ENCODE peak calls at places on chromosome 13, in eight cellular contexts. A, R, C, J, P, Q, H and G are unnamed samples.

GRCh38 chr13:73602295-73602694 is 531.9 kb downstream of the KLF12 start:
- DNase-seq in A (peak), R (no peak), C (no peak), J (no peak), P (peak), Q (no peak), H (no peak), G (no peak)

GRCh38 chr13:26459276-26460131 is 98.0 kb upstream of the WASF3 start:
- DNase-seq in A (no peak), R (no peak), C (peak), J (no peak), P (no peak), Q (no peak), H (no peak), G (no peak)

GRCh38 chr13:102286326-102286725 is 115.5 kb downstream of the FGF14 start:
- DNase-seq in A (peak), R (no peak), C (no peak), J (no peak), P (peak), Q (no peak), H (no peak), G (no peak)

GRCh38 chr13:36475468-36475867 is 43.2 kb downstream of the CCNA1 start:
- DNase-seq in A (peak), R (no peak), C (no peak), J (no peak), P (peak), Q (no peak), H (no peak), G (no peak)

GRCh38 chr13:40595693-40596092 is 70.7 kb downstream of the FOXO1 start:
- DNase-seq in A (no peak), R (no peak), C (no peak), J (no peak), P (peak), Q (no peak), H (no peak), G (no peak)

GRCh38 chr13:91054902-91055301 is 292.6 kb upstream of the MIR17HG start:
- DNase-seq in A (no peak), R (no peak), C (no peak), J (no peak), P (no peak), Q (no peak), H (no peak), G (no peak)

GRCh38 chr13:42334329-42334706 is 62.4 kb downstream of the AKAP11 start:
- DNase-seq in A (no peak), R (no peak), C (no peak), J (no peak), P (no peak), Q (no peak), H (no peak), G (no peak)

GRCh38 chr13:38429916-38430315 is 80.3 kb downstream of the UFM1 start:
- DNase-seq in A (no peak), R (no peak), C (no peak), J (no peak), P (no peak), Q (no peak), H (no peak), G (no peak)

GRCh38 chr13:21347753-21348318 is 111.3 kb downstream of the ZDHHC20 start:
- DNase-seq in A (no peak), R (no peak), C (no peak), J (no peak), P (no peak), Q (no peak), H (no peak), G (no peak)

GRCh38 chr13:72208112-72208645 is 341.2 kb upstream of the DACH1 start:
- DNase-seq in A (no peak), R (no peak), C (no peak), J (no peak), P (peak), Q (no peak), H (no peak), G (no peak)

GRCh38 chr13:72062566-72062965 is 195.6 kb upstream of the DACH1 start:
- DNase-seq in A (no peak), R (no peak), C (no peak), J (peak), P (peak), Q (no peak), H (no peak), G (no peak)

GRCh38 chr13:75135325-75135825 is 346.6 kb downstream of the TBC1D4 start:
- DNase-seq in A (peak), R (no peak), C (no peak), J (no peak), P (peak), Q (no peak), H (no peak), G (no peak)

GRCh38 chr13:45847554-45848224 is 3.9 kb downstream of the SIAH3 start:
- DNase-seq in A (no peak), R (no peak), C (no peak), J (no peak), P (no peak), Q (no peak), H (no peak), G (peak)

GRCh38 chr13:86665842-86666241 is 866.6 kb upstream of the SLITRK6 start:
- DNase-seq in A (no peak), R (no peak), C (no peak), J (no peak), P (no peak), Q (no peak), H (no peak), G (no peak)

GRCh38 chr13:40401911-40402776 is 264.3 kb downstream of the FOXO1 start:
- DNase-seq in A (peak), R (no peak), C (peak), J (peak), P (peak), Q (peak), H (peak), G (peak)

GRCh38 chr13:105982219-105982618 is 553.2 kb downstream of the EFNB2 start:
- DNase-seq in A (no peak), R (no peak), C (no peak), J (no peak), P (no peak), Q (no peak), H (no peak), G (no peak)

GRCh38 chr13:31227870-31228269 is 28.1 kb downstream of the B3GLCT start:
- DNase-seq in A (no peak), R (no peak), C (no peak), J (no peak), P (no peak), Q (no peak), H (no peak), G (no peak)

GRCh38 chr13:27574661-27575060 is 45.7 kb downstream of the LNX2 start:
- DNase-seq in A (no peak), R (no peak), C (no peak), J (no peak), P (no peak), Q (no peak), H (no peak), G (no peak)

GRCh38 chr13:98792321-98792720 is 39.8 kb upstream of the SLC15A1 start:
- DNase-seq in A (no peak), R (no peak), C (no peak), J (no peak), P (no peak), Q (peak), H (no peak), G (no peak)

GRCh38 chr13:92806215-92806614 is 420.4 kb upstream of the GPC6 start:
- DNase-seq in A (no peak), R (no peak), C (no peak), J (no peak), P (no peak), Q (no peak), H (no peak), G (no peak)

GRCh38 chr13:40087021-40088002 is 431.9 kb downstream of the COG6 start:
- DNase-seq in A (no peak), R (no peak), C (no peak), J (no peak), P (peak), Q (no peak), H (no peak), G (no peak)

GRCh38 chr13:81018936-81019335 is 678.0 kb upstream of the SPRY2 start:
- DNase-seq in A (no peak), R (no peak), C (no peak), J (no peak), P (no peak), Q (no peak), H (no peak), G (no peak)

GRCh38 chr13:114101831-114102520 is 30.4 kb downstream of the RASA3 start:
- DNase-seq in A (no peak), R (no peak), C (peak), J (no peak), P (no peak), Q (no peak), H (peak), G (peak)

GRCh38 chr13:114101325-114101821 is 31.1 kb downstream of the RASA3 start:
- DNase-seq in A (no peak), R (no peak), C (peak), J (no peak), P (no peak), Q (peak), H (peak), G (peak)

GRCh38 chr13:114099918-114100445 is 32.4 kb downstream of the RASA3 start:
- DNase-seq in A (no peak), R (no peak), C (peak), J (no peak), P (no peak), Q (peak), H (peak), G (peak)

GRCh38 chr13:114099191-114099590 is 33.2 kb downstream of the RASA3 start:
- DNase-seq in A (no peak), R (no peak), C (peak), J (peak), P (peak), Q (peak), H (peak), G (peak)

DNA sequence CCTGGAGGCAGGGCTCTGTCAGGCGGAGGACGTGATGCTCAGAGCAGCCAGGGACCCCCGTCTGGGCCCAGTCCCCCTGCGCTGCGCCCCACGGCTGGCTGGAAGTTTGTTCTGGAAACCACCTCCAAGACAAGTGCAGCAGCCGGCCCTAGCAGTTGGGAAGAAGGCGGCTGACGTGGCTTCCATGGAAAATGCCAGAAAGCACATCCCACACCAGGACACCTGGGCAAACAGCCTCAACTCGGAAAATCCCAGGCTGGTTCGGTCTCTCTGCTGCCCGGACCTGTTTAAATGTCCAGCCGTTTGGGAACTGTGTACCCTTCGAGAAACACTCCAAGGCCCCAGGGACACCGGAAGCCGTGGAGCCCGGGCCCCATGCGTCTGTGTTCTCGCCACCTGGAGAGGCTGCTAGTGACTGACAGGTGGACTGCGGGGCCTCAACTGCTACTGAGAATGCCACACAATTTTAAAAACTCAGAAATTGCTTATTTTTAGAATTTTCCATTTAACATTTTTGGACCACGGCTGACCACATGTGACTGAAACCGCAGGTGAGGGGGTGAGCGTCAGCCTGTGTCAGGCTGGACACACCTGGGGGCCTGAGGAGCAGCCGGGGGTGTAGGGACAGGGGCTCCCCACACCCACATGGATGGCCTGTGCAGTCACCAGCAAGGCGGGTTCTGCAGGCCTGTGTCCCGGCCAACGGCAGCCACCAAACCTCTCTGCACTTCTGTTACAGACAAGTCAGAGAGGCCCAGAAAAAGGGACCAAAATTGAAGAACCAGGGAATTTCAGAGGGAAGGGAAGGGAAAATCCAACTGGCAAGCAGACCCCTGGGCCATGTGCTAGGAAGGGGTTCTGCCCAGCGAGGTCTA is 31.7 kb downstream of the RASA3 start:
- DNase-seq in A (no peak), R (no peak), C (peak), J (no peak), P (no peak), Q (peak), H (peak), G (peak)
- H3K27ac ChIP-seq in A (peak), R (peak), C (peak), J (peak), P (no peak), Q (peak), H (peak), G (no peak)

GRCh38 chr13:24063281-24063851 is 97.2 kb upstream of the SPATA13 start:
- DNase-seq in A (no peak), R (no peak), C (no peak), J (no peak), P (no peak), Q (no peak), H (no peak), G (no peak)
- H3K27ac ChIP-seq in A (no peak), R (no peak), C (no peak), J (no peak), P (no peak), Q (no peak), H (peak), G (peak)

DNA sequence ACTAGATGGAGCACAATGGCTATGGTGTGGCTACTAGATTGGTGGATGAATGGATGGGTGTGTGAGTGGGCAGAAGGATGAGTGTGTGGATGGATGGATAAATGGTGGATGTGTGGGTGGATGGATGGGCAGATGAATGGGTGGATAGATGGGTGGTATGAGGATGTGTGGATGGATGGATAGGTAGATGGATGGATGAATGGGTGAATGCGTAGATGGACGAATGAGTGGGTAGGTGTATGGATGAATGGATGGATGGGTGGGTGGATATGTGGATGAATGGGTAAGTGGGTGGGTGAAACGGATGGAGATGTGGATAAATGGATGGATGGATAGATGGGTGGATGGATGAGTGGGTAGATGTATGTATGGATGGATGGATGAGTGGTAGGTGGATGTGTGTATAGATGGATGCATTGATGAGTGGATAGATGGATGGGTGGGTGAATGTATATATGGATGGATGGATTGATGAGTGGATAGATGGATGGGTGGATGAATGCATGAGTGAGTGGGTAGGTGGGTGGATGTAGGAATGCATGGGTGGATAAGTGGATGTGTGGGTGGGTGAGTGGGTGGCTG is 114.2 kb downstream of the TEX29 start:
- DNase-seq in A (no peak), R (no peak), C (no peak), J (no peak), P (no peak), Q (no peak), H (no peak), G (no peak)
- H3K27ac ChIP-seq in A (no peak), R (no peak), C (no peak), J (no peak), P (no peak), Q (no peak), H (no peak), G (no peak)

DNA sequence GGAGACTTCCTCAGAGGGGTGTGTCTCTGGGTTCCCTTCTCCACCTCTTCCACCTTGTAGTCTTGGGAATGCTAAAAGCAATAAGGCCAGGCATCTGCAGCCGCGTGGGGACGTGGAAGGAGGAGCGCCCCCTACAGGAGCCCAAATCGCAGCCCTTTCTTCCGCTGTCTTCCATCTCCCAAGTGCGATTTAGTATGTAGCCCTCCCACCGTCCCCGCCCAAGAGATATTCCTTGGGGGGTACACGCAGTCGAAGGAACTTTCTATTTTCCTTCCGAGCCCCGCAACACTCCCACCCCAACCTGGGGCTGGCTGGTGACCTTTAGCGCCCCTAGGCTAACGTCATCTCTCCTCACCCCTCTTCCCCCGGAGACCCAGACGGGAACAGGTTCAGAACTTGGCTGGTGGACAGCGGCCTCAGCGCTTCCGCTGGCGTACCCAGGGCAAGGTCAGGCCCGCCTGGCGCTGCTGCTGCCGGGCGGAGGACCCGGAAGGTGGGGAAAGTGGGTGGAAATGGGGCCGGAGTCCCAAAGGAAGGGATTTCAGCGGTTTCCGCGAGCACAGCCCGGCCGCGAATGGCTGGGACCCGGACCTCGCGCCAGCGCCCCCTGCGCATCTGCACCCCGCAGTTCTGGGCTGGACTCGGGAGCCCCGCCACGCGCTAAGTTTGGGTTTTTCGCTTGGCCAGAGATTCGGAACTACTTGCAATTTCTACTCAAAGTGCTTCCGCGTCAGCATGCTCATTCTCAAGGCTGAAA is 2.1 kb upstream of the PCDH8 start:
- DNase-seq in A (peak), R (no peak), C (peak), J (no peak), P (peak), Q (peak), H (peak), G (peak)
- H3K27ac ChIP-seq in A (peak), R (no peak), C (no peak), J (peak), P (no peak), Q (no peak), H (peak), G (no peak)

GRCh38 chr13:61252213-61252612 is 163.4 kb downstream of the PCDH20 start:
- DNase-seq in A (no peak), R (no peak), C (no peak), J (no peak), P (no peak), Q (no peak), H (no peak), G (no peak)

GRCh38 chr13:61258185-61258584 is 157.5 kb downstream of the PCDH20 start:
- DNase-seq in A (no peak), R (no peak), C (no peak), J (no peak), P (no peak), Q (no peak), H (no peak), G (no peak)

GRCh38 chr13:61253105-61253877 is 162.4 kb downstream of the PCDH20 start:
- DNase-seq in A (no peak), R (no peak), C (no peak), J (no peak), P (no peak), Q (no peak), H (no peak), G (no peak)

DNA sequence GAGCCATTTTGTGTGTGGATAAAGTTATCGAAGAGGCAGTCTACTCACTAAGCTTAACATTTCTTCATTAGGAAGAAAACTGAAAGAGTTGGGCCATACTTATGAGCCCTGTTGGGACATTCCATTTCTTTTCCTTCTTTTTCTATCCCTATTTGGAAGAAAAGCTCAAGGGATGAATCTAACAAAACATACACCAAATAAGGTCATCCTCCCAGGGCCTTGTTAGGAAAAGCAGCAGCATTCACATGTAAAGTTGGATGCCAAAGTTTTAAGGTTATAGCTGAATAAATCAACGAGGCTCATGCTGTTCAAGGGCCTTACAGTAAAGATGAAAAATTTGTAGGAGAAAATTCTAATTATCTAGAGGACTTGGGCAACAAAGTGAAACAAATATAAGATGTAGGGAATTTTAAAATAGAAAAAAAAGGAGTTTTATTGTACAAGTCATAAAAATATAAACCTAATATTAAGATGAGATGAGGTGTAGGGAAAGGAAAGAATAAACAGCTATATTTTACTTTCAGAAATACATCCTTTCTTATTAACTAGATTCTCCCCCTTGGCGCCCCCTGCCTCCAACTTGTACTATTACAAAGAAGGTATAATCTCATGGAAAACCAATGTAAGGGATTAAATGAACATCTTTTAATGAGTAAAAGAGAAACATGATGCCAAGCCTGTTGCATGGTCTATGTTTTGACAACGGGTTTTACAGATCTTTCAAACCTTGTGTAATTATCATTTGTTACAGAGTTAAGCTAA is 160.4 kb downstream of the PCDH20 start:
- DNase-seq in A (no peak), R (no peak), C (no peak), J (no peak), P (no peak), Q (no peak), H (no peak), G (no peak)
- H3K27ac ChIP-seq in A (no peak), R (no peak), C (no peak), J (no peak), P (no peak), Q (no peak), H (no peak), G (no peak)

GRCh38 chr13:30173301-30173605 is 134.1 kb downstream of the KATNAL1 start:
- DNase-seq in A (no peak), R (no peak), C (no peak), J (no peak), P (no peak), Q (no peak), H (no peak), G (no peak)
- H3K27ac ChIP-seq in A (no peak), R (no peak), C (no peak), J (no peak), P (no peak), Q (no peak), H (no peak), G (no peak)

GRCh38 chr13:63351533-63351932 is 1935.9 kb upstream of the PCDH20 start:
- DNase-seq in A (no peak), R (no peak), C (no peak), J (no peak), P (no peak), Q (no peak), H (no peak), G (no peak)
- H3K27ac ChIP-seq in A (no peak), R (no peak), C (no peak), J (no peak), P (no peak), Q (no peak), H (no peak), G (no peak)